ENCODE peak calls at places on chromosomes 7 and 10, in four cellular contexts. One of them, this sample, is unnamed.

GRCh38 chr10:126133906-126134703 is 237.7 kb downstream of the FANK1 start:
- DNase-seq in H1: no peak
- DNase-seq in HepG2: no peak
- DNase-seq in K562: no peak
- DNase-seq in this sample: no peak

GRCh38 chr7:76408121-76408560 is 1.4 kb downstream of the SSC4D start:
- DNase-seq in H1: no peak
- DNase-seq in HepG2: peak; percentile 79
- DNase-seq in K562: no peak
- DNase-seq in this sample: no peak

GRCh38 chr10:94645285-94645684 is 38.2 kb upstream of the CYP2C18 start:
- DNase-seq in H1: no peak
- DNase-seq in HepG2: no peak
- DNase-seq in K562: no peak
- DNase-seq in this sample: no peak

GRCh38 chr7:2399848-2400587 is 3.4 kb upstream of the CHST12 start:
- DNase-seq in H1: no peak
- DNase-seq in HepG2: peak; percentile 76
- DNase-seq in K562: peak; percentile 46
- DNase-seq in this sample: no peak

GRCh38 chr10:32417906-32418547 is 27.9 kb upstream of the CCDC7 start:
- DNase-seq in H1: no peak
- DNase-seq in HepG2: no peak
- DNase-seq in K562: no peak
- DNase-seq in this sample: no peak

GRCh38 chr10:97336446-97336845 is 1.9 kb upstream of the FRAT2 start:
- DNase-seq in H1: no peak
- DNase-seq in HepG2: no peak
- DNase-seq in K562: no peak
- DNase-seq in this sample: no peak

GRCh38 chr10:83984256-83984640 is 155.1 kb upstream of the GHITM start:
- DNase-seq in H1: no peak
- DNase-seq in HepG2: no peak
- DNase-seq in K562: no peak
- DNase-seq in this sample: no peak

GRCh38 chr10:58715056-58715455 is 202.4 kb downstream of the BICC1 start:
- DNase-seq in H1: no peak
- DNase-seq in HepG2: no peak
- DNase-seq in K562: no peak
- DNase-seq in this sample: no peak

GRCh38 chr7:80630611-80631010 is 7.8 kb upstream of the CD36 start:
- DNase-seq in H1: no peak
- DNase-seq in HepG2: peak; percentile 26
- DNase-seq in K562: no peak
- DNase-seq in this sample: no peak

DNA sequence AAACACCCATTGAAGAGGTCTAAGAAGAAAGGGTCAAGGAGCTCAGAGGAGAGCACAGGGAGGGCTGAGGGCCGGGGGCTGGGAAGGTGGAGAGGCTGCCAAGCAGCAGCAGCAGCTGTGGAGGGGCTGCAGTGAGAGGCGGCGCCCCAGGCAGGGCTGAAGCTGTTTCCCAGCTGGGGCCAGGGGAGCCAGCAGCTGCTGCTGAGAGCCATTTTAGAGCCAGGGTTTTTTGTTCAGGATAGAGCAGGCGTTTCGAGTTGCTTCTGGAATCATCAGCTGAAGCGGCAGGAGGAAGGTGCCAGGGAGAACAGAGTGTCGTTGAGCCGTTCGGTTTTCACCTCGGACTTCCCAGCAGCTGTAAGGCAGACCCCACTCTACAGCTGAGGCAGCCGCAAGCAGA is 62.7 kb downstream of the LANCL2 start:
- DNase-seq in H1: no peak
- DNase-seq in HepG2: no peak
- DNase-seq in K562: no peak
- DNase-seq in this sample: no peak
- TF ChIP-seq JUN in H1: no peak
- TF ChIP-seq JUN in HepG2: no peak
- TF ChIP-seq JUN in K562: no peak
- TF ChIP-seq JUN in this sample: no peak

DNA sequence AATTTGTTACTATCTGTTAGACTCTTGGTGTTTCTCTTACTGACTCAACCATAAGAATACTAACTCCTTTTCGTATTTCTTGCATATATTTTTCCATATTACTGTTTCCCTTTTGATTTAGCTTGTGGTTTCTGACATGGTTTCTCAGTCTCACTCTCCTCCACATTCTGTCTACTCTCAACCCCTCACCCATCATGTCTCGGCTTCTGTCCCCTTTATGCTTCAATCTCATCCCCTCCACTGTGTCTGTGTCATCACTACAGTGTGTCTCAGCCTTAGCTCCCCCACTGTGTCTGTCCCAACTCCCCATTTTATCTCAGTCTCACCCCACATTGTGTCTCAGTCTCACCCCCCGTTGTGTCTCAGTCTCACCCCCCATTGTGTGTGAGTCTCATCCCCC is 126.9 kb downstream of the VIPR2 start:
- DNase-seq in H1: no peak
- DNase-seq in HepG2: no peak
- DNase-seq in K562: no peak
- DNase-seq in this sample: no peak
- TF ChIP-seq SP1 in H1: no peak
- TF ChIP-seq SP1 in HepG2: no peak
- TF ChIP-seq SP1 in K562: no peak
- TF ChIP-seq SP1 in this sample: no peak

GRCh38 chr7:20085086-20085485 is 132.1 kb downstream of the MACC1 start:
- DNase-seq in H1: no peak
- DNase-seq in HepG2: no peak
- DNase-seq in K562: no peak
- DNase-seq in this sample: no peak

GRCh38 chr7:20089431-20089830 is 127.8 kb downstream of the MACC1 start:
- DNase-seq in H1: no peak
- DNase-seq in HepG2: no peak
- DNase-seq in K562: no peak
- DNase-seq in this sample: no peak

GRCh38 chr7:20083781-20084180 is 133.4 kb downstream of the MACC1 start:
- DNase-seq in H1: no peak
- DNase-seq in HepG2: no peak
- DNase-seq in K562: no peak
- DNase-seq in this sample: no peak
- TF ChIP-seq JUN in H1: no peak
- TF ChIP-seq JUN in HepG2: no peak
- TF ChIP-seq JUN in K562: no peak
- TF ChIP-seq JUN in this sample: no peak

GRCh38 chr7:28309684-28310083 is 102.6 kb upstream of the CREB5 start:
- DNase-seq in H1: no peak
- DNase-seq in HepG2: no peak
- DNase-seq in K562: no peak
- DNase-seq in this sample: no peak
- TF ChIP-seq SP1 in H1: no peak
- TF ChIP-seq SP1 in HepG2: no peak
- TF ChIP-seq SP1 in K562: no peak
- TF ChIP-seq SP1 in this sample: no peak

GRCh38 chr10:18737841-18738240 is 78.6 kb downstream of the ARL5B start:
- DNase-seq in H1: no peak
- DNase-seq in HepG2: no peak
- DNase-seq in K562: no peak
- DNase-seq in this sample: no peak
- TF ChIP-seq JUN in H1: no peak
- TF ChIP-seq JUN in HepG2: no peak
- TF ChIP-seq JUN in K562: no peak
- TF ChIP-seq JUN in this sample: no peak

GRCh38 chr10:113029055-113029440 is 79.0 kb downstream of the TCF7L2 start:
- DNase-seq in H1: no peak
- DNase-seq in HepG2: no peak
- DNase-seq in K562: no peak
- DNase-seq in this sample: no peak
- TF ChIP-seq SP1 in H1: no peak
- TF ChIP-seq SP1 in HepG2: no peak
- TF ChIP-seq SP1 in K562: no peak
- TF ChIP-seq SP1 in this sample: no peak

This sample was measured in WTC11.